ENCODE peak calls at places on chromosomes 12 and 14, in six cellular contexts. P is GM12878, U is upper lobe of right lung, X is A673, W is lung, O is sigmoid colon. Q is an unnamed sample. For H3K36me3, the result is how much of the 10 kb centered on the place peaks cover.

GRCh38 chr12:70744133-70744532 is 106.9 kb upstream of the PTPRB start:
- DNase-seq in P (no peak), U (no peak), X (no peak), W (no peak), O (no peak), Q (no peak)

GRCh38 chr12:102769323-102769916 is 147.6 kb downstream of the PAH start:
- DNase-seq in P (peak), U (no peak), X (peak), W (peak), O (peak), Q (peak)

GRCh38 chr14:86057018-86057667 is 527.2 kb downstream of the FLRT2 start:
- DNase-seq in P (no peak), U (no peak), X (peak), W (no peak), O (no peak), Q (no peak)

GRCh38 chr12:55019784-55020183 is at the start of gene NEUROD4:
- DNase-seq in P (no peak), U (peak), X (peak), W (peak), O (no peak), Q (peak)

GRCh38 chr12:132477009-132477702 is 12.8 kb upstream of the FBRSL1 start:
- DNase-seq in P (no peak), U (no peak), X (no peak), W (no peak), O (no peak), Q (no peak)

GRCh38 chr12:49636979-49637378 is 13.6 kb downstream of the PRPF40B start:
- DNase-seq in P (no peak), U (no peak), X (peak), W (no peak), O (peak), Q (peak)

GRCh38 chr12:132488127-132489077 is 1.5 kb upstream of the FBRSL1 start:
- DNase-seq in P (no peak), U (no peak), X (no peak), W (peak), O (no peak), Q (no peak)

GRCh38 chr12:7933255-7933726 is 2.7 kb downstream of the SLC2A3 start:
- DNase-seq in P (peak), U (peak), X (peak), W (peak), O (peak), Q (peak)

GRCh38 chr12:112577473-112578334 is 159.0 kb downstream of the PTPN11 start:
- DNase-seq in P (no peak), U (no peak), X (peak), W (no peak), O (no peak), Q (no peak)

GRCh38 chr14:100740931-100741330 is 14.2 kb downstream of the DLK1 start:
- DNase-seq in P (no peak), U (peak), X (no peak), W (no peak), O (peak), Q (no peak)

GRCh38 chr14:100649173-100649519 is 61.9 kb upstream of the BEGAIN start:
- DNase-seq in P (no peak), U (no peak), X (no peak), W (no peak), O (no peak), Q (peak)

GRCh38 chr12:85279449-85280137 is 427 bp upstream of the ALX1 start:
- DNase-seq in P (no peak), U (no peak), X (no peak), W (no peak), O (peak), Q (peak)

GRCh38 chr14:95784137-95784536 is 70.2 kb upstream of the TCL1A start:
- DNase-seq in P (no peak), U (no peak), X (peak), W (no peak), O (no peak), Q (peak)

GRCh38 chr14:100770605-100771120 is 44.0 kb downstream of the DLK1 start:
- DNase-seq in P (no peak), U (no peak), X (no peak), W (no peak), O (peak), Q (no peak)

GRCh38 chr12:113292547-113292946 is 42.4 kb downstream of the SLC8B1 start:
- DNase-seq in P (no peak), U (no peak), X (no peak), W (no peak), O (no peak), Q (no peak)

GRCh38 chr12:3098436-3098835 is 21.3 kb downstream of the TSPAN9 start:
- DNase-seq in P (no peak), U (no peak), X (no peak), W (no peak), O (no peak), Q (no peak)

GRCh38 chr12:16756833-16757552 is 151.0 kb upstream of the LMO3 start:
- DNase-seq in P (peak), U (no peak), X (peak), W (no peak), O (no peak), Q (no peak)

GRCh38 chr12:67025543-67026114 is 243.5 kb upstream of the CAND1 start:
- DNase-seq in P (no peak), U (no peak), X (peak), W (no peak), O (no peak), Q (no peak)

GRCh38 chr12:55965941-55966407 is at the start of gene PMEL:
- DNase-seq in P (no peak), U (no peak), X (no peak), W (no peak), O (peak), Q (no peak)

GRCh38 chr14:35368583-35368982 is 36.0 kb downstream of the NFKBIA start:
- DNase-seq in P (no peak), U (no peak), X (no peak), W (no peak), O (no peak), Q (no peak)

GRCh38 chr14:69617796-69618195 is 6.4 kb downstream of the SUSD6 start:
- DNase-seq in P (no peak), U (no peak), X (no peak), W (no peak), O (no peak), Q (no peak)

GRCh38 chr14:69619007-69619406 is 7.6 kb downstream of the SUSD6 start:
- DNase-seq in P (no peak), U (no peak), X (no peak), W (no peak), O (no peak), Q (no peak)

GRCh38 chr14:69620211-69620611 is 8.8 kb downstream of the SUSD6 start:
- DNase-seq in P (no peak), U (no peak), X (no peak), W (no peak), O (no peak), Q (no peak)

GRCh38 chr14:69624131-69624530 is 12.7 kb downstream of the SUSD6 start:
- DNase-seq in P (no peak), U (no peak), X (no peak), W (no peak), O (no peak), Q (no peak)

DNA sequence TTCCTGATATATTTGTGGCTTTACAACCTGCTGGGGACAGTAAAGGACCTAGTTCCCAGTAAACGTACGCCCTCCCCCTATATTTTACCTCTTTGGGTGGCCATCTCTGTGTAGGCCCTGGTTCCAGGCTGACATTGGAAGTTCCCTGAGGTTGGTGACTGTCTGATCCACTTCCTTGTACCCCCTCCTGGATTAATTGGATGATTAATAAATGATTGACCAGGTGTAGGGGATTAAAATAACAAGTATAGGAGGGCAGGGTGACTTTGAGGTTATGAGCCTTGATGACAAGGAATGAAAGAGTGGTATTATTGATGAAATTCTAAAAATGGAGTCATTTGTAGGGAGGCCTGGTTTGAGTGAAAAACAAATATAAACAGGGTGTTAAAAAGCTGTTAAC is 9.6 kb downstream of the SUSD6 start:
- DNase-seq in P (no peak), U (no peak), X (no peak), W (no peak), O (no peak), Q (no peak)
- H3K36me3 ChIP-seq in P (under half), U (under half), X (under half), W (under half), O (under half), Q (under half)

GRCh38 chr12:14756331-14757143 is 46.7 kb downstream of the WBP11 start:
- DNase-seq in P (no peak), U (no peak), X (peak), W (no peak), O (no peak), Q (no peak)
- TF ChIP-seq CTCF in P (peak), U (peak), X (peak), W (no peak), O (peak), Q (peak)

GRCh38 chr12:96889273-96889933 is 17.7 kb upstream of the NEDD1 start:
- DNase-seq in P (no peak), U (no peak), X (no peak), W (no peak), O (no peak), Q (peak)

GRCh38 chr12:96892104-96892503 is 15.0 kb upstream of the NEDD1 start:
- DNase-seq in P (no peak), U (no peak), X (no peak), W (no peak), O (no peak), Q (no peak)

GRCh38 chr12:96886998-96887677 is 19.9 kb upstream of the NEDD1 start:
- DNase-seq in P (no peak), U (no peak), X (no peak), W (no peak), O (no peak), Q (peak)

DNA sequence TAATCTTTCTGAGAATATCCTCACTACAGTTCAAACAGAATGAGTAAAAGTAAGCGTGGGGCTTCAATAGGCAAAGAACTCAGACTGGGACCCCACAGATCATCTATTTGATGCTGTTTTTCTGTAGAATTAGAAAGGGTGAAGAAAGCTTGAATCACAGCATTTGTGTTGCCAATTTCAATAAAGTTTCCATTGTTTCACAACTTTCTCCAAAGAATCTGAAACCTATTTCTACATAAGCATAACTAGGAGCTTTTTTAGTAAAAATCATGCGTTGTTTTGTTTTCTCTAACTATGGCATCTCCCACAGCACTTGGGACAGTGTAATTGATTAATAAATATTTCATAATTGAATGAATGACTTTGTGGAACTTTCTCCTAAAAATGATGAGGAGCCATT is 16.7 kb upstream of the NEDD1 start:
- DNase-seq in P (no peak), U (no peak), X (no peak), W (no peak), O (no peak), Q (no peak)
- H3K4me3 ChIP-seq in P (no peak), U (no peak), X (no peak), W (no peak), O (no peak), Q (no peak)

GRCh38 chr12:50725011-50725899 is 38.6 kb upstream of the ATF1 start:
- DNase-seq in P (no peak), U (no peak), X (no peak), W (no peak), O (no peak), Q (no peak)
- H3K36me3 ChIP-seq in P (under half), U (half or more), X (half or more), W (under half), O (under half), Q (under half)

GRCh38 chr12:108633534-108634224 is at the start of gene SELPLG:
- DNase-seq in P (peak), U (peak), X (no peak), W (peak), O (peak), Q (no peak)
- TF ChIP-seq CTCF in P (peak), U (no peak), X (no peak), W (no peak), O (no peak), Q (no peak)

GRCh38 chr12:62799126-62799736 is 135.7 kb downstream of the PPM1H start:
- DNase-seq in P (no peak), U (no peak), X (peak), W (peak), O (no peak), Q (peak)
- H3K4me3 ChIP-seq in P (no peak), U (no peak), X (no peak), W (no peak), O (no peak), Q (no peak)

DNA sequence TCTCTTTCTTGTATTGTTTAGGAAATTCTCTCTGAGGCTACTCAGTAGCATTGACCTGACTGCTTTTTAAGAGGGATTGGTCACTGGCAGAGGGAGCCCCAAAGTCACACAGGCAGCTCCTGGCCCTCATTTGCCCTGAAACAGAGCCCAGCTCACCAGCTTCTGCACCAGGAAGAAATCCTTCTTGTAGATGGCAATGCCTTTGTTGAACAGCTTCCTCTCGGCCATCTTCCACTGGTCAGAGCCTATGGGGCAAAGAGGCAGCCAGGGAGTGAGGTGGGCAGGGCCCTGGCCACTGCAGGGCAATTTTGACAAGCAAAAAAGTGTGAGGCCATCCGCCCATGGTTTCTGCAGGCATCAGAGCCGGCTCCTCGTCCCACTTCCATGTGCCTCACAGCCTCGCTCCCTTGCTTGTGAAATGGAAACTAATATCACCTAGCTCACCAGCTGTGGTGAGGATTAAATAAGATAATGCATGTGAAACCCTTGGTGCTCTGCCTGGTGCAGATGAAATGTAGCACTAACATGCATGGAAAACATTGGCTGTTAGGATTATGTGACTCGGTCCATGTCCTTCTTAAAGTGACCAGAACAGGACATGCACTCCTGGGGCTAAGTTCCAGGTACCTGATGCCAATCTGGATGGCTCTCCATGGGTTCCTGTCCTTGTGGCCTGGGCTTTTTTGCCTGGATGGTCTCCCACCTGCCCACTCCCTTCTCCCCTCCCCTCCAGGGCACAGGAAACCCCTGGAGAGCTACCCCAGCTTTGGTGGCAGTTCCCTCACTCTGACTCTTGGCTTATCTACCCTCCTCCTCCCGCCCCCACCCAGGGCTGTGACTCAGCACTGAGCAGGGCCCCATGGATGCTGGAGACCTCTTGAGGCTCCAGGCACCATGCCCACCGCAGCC is 11.2 kb upstream of the PNMA1 start:
- DNase-seq in P (no peak), U (peak), X (peak), W (no peak), O (peak), Q (peak)
- H3K36me3 ChIP-seq in P (half or more), U (half or more), X (half or more), W (half or more), O (half or more), Q (half or more)

Q was measured in brain microvascular endothelial cell.